ENCODE peak calls at places on chromosomes 1 and 21, in eight cellular contexts. G is tibial nerve, E is body of pancreas, U is endothelial cell of umbilical vein, J is ovary, T is heart left ventricle, N is esophagus muscularis mucosa, Z is K562. B is an unnamed sample.

GRCh38 chr1:225651872-225652725 is 824 bp downstream of the ENAH start:
- DNase-seq in T (no peak), E (peak; percentile 62), G (no peak), J (no peak), Z (peak; percentile 20), U (no peak), N (no peak), B (no peak)

GRCh38 chr1:77683836-77684148 is 1.3 kb upstream of the ZZZ3 start:
- DNase-seq in E (no peak), N (no peak), J (no peak), G (no peak), Z (no peak), T (no peak), U (no peak), B (no peak)

GRCh38 chr1:1426961-1427934 is 6.2 kb upstream of the ANKRD65 start:
- DNase-seq in E (no peak), Z (peak; percentile 78), G (no peak), J (peak; percentile 20), N (no peak), T (peak; percentile 67), U (no peak), B (no peak)

GRCh38 chr1:156489166-156489934 is 11.2 kb downstream of the MEF2D start:
- DNase-seq in E (peak; percentile 54), J (peak; percentile 59), N (no peak), Z (peak; percentile 53), U (no peak), G (no peak), T (peak; percentile 84), B (no peak)

GRCh38 chr1:39268112-39268581 is 63.7 kb downstream of the MACF1 start:
- DNase-seq in T (no peak), Z (no peak), U (peak; percentile 78), E (peak; percentile 55), N (no peak), G (no peak), J (peak; percentile 40), B (no peak)

GRCh38 chr1:248807067-248807737 is 18.5 kb downstream of the SH3BP5L start:
- DNase-seq in G (no peak), J (no peak), E (peak; percentile 70), N (no peak), U (peak; percentile 26), Z (peak; percentile 71), T (peak; percentile 82), B (peak; percentile 70)

GRCh38 chr1:234486858-234487830 is 8.2 kb upstream of the TARBP1 start:
- DNase-seq in N (no peak), Z (no peak), T (no peak), G (no peak), U (peak; percentile 84), E (peak; percentile 48), J (peak; percentile 26), B (no peak)

GRCh38 chr21:35390013-35390776 is 341.1 kb upstream of the RUNX1 start:
- DNase-seq in N (no peak), G (no peak), Z (no peak), E (peak; percentile 32), U (peak; percentile 60), T (no peak), J (no peak), B (no peak)

GRCh38 chr1:235329139-235329808 is 904 bp downstream of the GGPS1 start:
- DNase-seq in U (no peak), N (no peak), G (no peak), T (no peak), E (peak; percentile 51), Z (peak; percentile 18), J (no peak), B (no peak)

GRCh38 chr1:150619576-150620509 is 9.6 kb downstream of the ENSA start:
- DNase-seq in J (no peak), G (no peak), E (peak; percentile 80), T (no peak), N (no peak), U (peak; percentile 85), Z (no peak), B (no peak)

GRCh38 chr1:98201640-98202039 is 280.8 kb upstream of the DPYD start:
- DNase-seq in J (no peak), N (no peak), G (no peak), T (no peak), E (no peak), Z (no peak), U (no peak), B (no peak)

GRCh38 chr1:226814751-226815496 is 55.5 kb upstream of the PSEN2 start:
- DNase-seq in N (peak; percentile 93), T (no peak), J (peak; percentile 62), G (no peak), U (peak; percentile 96), E (peak; percentile 44), Z (no peak), B (peak; percentile 92)

GRCh38 chr1:84844094-84844493 is 48.9 kb downstream of the LPAR3 start:
- DNase-seq in T (no peak), Z (no peak), N (peak; percentile 66), J (no peak), U (no peak), G (no peak), E (no peak), B (no peak)

GRCh38 chr1:77416692-77417450 is 135.1 kb downstream of the AK5 start:
- DNase-seq in N (no peak), Z (peak; percentile 20), E (no peak), J (no peak), G (no peak), U (peak; percentile 32), T (no peak), B (no peak)

GRCh38 chr1:205598841-205599666 is 32.8 kb downstream of the ELK4 start:
- DNase-seq in G (no peak), J (peak; percentile 83), U (peak; percentile 100), T (peak; percentile 79), E (peak; percentile 61), N (peak; percentile 92), Z (no peak), B (peak; percentile 42)

GRCh38 chr1:34346128-34346527 is 169.4 kb downstream of the C1orf94 start:
- DNase-seq in T (no peak), U (no peak), J (no peak), Z (no peak), N (no peak), E (no peak), G (no peak), B (no peak)

DNA sequence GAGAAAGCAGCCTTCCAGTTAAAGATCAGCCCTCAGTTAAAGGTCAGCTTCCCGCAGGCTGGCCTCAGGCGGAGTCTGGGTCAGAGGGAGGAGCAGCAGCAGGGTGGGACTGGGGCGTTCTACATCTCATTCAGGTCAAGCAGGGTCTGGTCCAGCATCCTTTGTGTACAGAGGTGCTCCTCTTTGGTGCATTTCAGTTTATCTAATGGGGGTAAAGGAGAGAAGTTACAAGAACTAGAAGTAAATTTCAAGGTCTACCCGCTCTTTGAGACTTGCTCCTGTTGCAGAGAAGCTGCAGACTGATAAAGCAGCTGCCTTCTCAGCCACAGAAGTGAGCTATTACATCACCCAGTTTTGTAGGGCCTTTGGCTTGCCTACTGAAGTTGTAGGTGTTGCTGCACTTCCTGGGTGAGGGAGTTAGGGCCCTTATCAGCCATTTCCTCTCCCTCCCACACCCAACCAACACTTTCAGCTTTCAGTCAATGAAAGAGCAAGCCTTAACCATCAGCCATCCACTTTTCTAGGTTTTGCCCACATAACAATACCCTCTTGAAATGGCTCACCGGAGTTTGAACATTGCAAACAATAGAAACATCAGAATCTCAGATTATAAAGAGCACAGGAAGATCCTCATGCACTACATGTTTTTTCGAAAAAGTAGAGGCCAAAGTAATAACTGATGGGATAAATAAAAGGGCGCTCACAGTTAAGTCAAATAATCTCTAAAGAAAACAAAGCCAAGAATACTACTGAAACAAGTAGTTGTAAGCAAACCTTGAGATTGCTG is 2.8 kb upstream of the NUP210L start:
- DNase-seq in J (no peak), T (no peak), N (no peak), E (peak; percentile 28), G (no peak), U (no peak), Z (peak; percentile 61), B (no peak)
- TF ChIP-seq POLR2A in J (no peak), T (no peak), N (no peak), E (no peak), G (no peak), U (no peak), Z (peak; percentile 69), B (no peak)

GRCh38 chr1:42135426-42135825 is 17.8 kb upstream of the GUCA2B start:
- DNase-seq in J (no peak), U (no peak), Z (no peak), N (no peak), E (no peak), G (no peak), T (no peak), B (no peak)
- TF ChIP-seq POLR2A in J (no peak), U (no peak), Z (no peak), N (no peak), E (no peak), G (no peak), T (no peak), B (no peak)

GRCh38 chr1:9822897-9823692 is 670 bp downstream of the CLSTN1 start:
- DNase-seq in E (no peak), G (no peak), J (peak; percentile 33), N (no peak), T (peak; percentile 69), Z (peak; percentile 65), U (peak; percentile 21), B (peak; percentile 80)

GRCh38 chr1:9823943-9824701 is at the start of gene CLSTN1:
- DNase-seq in N (no peak), Z (peak; percentile 99), U (peak; percentile 80), J (peak; percentile 93), E (peak; percentile 88), G (peak; percentile 75), T (peak; percentile 96), B (peak; percentile 93)

GRCh38 chr1:9822490-9822889 is 1.3 kb downstream of the CLSTN1 start:
- DNase-seq in T (no peak), J (no peak), N (no peak), U (no peak), G (no peak), E (no peak), Z (no peak), B (no peak)

GRCh38 chr1:9824702-9825089 is 931 bp upstream of the CLSTN1 start:
- DNase-seq in U (no peak), G (no peak), T (no peak), J (no peak), E (no peak), N (no peak), Z (no peak), B (no peak)

GRCh38 chr1:9823693-9823942 is 147 bp downstream of the CLSTN1 start:
- DNase-seq in Z (no peak), T (no peak), G (no peak), J (no peak), U (no peak), E (no peak), N (no peak), B (no peak)
- TF ChIP-seq POLR2A in Z (peak; percentile 47), T (no peak), G (peak; percentile 59), J (peak; percentile 69), U (peak; percentile 71), E (no peak), N (no peak), B (no peak)

DNA sequence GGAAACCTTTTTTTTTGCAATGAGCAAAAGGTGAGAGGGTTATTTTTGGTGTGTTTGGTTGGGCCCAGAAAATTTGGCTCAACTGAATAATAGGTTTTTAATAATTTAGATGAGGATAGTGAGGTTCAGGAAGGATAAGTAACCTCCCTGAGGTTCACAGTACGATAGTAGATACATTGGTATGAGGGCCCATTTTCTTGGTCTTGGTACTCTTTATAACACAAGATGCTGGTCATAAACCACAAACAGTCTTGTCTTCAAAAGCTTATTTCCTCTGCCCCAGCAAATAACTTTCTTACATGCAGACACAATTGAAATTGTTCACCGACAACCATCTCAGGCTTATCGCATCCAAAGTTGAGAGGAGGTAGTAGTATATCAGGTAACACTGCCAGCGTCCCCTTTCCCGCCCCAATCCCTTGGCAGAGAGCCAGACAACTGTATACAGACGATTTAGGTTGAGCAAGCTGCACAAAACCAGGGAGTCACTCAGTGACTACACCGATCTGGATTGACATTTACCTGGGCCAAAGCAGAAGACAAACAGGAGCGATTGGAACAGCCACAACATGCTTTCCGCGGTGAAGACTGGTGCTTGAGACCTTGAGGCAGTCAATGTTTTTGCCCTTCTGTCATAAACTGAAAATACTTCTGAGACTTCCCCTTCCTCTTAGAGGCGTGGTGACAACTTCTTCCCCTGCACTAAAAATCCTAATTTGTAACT is at the start of gene SLAMF6:
- DNase-seq in J (no peak), N (no peak), E (no peak), T (no peak), U (no peak), Z (no peak), G (no peak), B (no peak)
- TF ChIP-seq POLR2A in J (no peak), N (no peak), E (no peak), T (no peak), U (no peak), Z (no peak), G (no peak), B (no peak)